ENCODE peak calls at places on chromosomes 11 and 22, in four cellular contexts. D is SK-N-SH, B is K562, T is H1. L is an unnamed sample.

GRCh38 chr22:31944700-31945477 is 554 bp downstream of the YWHAH start:
- DNase-seq in D (peak), B (peak), T (no peak), L (peak)

GRCh38 chr11:106695506-106695905 is 322.8 kb downstream of the GUCY1A2 start:
- DNase-seq in D (no peak), B (no peak), T (no peak), L (no peak)

GRCh38 chr11:66981976-66982578 is 7.0 kb downstream of the C11orf86 start:
- DNase-seq in D (peak), B (peak), T (no peak), L (no peak)

GRCh38 chr11:11034476-11034875 is 176.6 kb upstream of the ZBED5 start:
- DNase-seq in D (no peak), B (no peak), T (no peak), L (no peak)

GRCh38 chr11:68373189-68373809 is 60.9 kb downstream of the LRP5 start:
- DNase-seq in D (peak), B (no peak), T (no peak), L (no peak)

GRCh38 chr22:31122532-31123291 is at the start of gene INPP5J:
- DNase-seq in D (peak), B (no peak), T (no peak), L (peak)

GRCh38 chr22:30998329-30998728 is 29.3 kb downstream of the TUG1 start:
- DNase-seq in D (no peak), B (peak), T (no peak), L (no peak)

GRCh38 chr22:26990503-26991189 is 333.3 kb downstream of the MIAT start:
- DNase-seq in D (no peak), B (no peak), T (no peak), L (no peak)

GRCh38 chr11:46554205-46555162 is 39.3 kb downstream of the AMBRA1 start:
- DNase-seq in D (no peak), B (no peak), T (no peak), L (no peak)

GRCh38 chr11:93983542-93984204 is 37.5 kb upstream of the HEPHL1 start:
- DNase-seq in D (no peak), B (peak), T (no peak), L (no peak)

GRCh38 chr11:108609681-108610080 is 16.1 kb upstream of the EXPH5 start:
- DNase-seq in D (no peak), B (no peak), T (no peak), L (no peak)

GRCh38 chr11:65426839-65427690 is 4.5 kb downstream of the NEAT1 start:
- DNase-seq in D (no peak), B (peak), T (no peak), L (no peak)

GRCh38 chr11:108906826-108907225 is 242.0 kb downstream of the DDX10 start:
- DNase-seq in D (no peak), B (no peak), T (no peak), L (no peak)

GRCh38 chr11:69931060-69931910 is 112.1 kb upstream of the FGF3 start:
- DNase-seq in D (no peak), B (no peak), T (no peak), L (peak)

GRCh38 chr11:2775626-2776350 is 76.0 kb upstream of the KCNQ1OT1 start:
- DNase-seq in D (no peak), B (no peak), T (no peak), L (peak)

GRCh38 chr11:134026655-134027343 is 42.1 kb upstream of the JAM3 start:
- DNase-seq in D (peak), B (no peak), T (no peak), L (peak)

GRCh38 chr22:32446321-32446720 is 17.9 kb downstream of the BPIFC start:
- DNase-seq in D (no peak), B (no peak), T (no peak), L (no peak)

GRCh38 chr11:26632691-26633159 is 60.7 kb upstream of the MUC15 start:
- DNase-seq in D (no peak), B (no peak), T (no peak), L (no peak)

GRCh38 chr22:45948081-45948648 is 28.8 kb downstream of the WNT7B start:
- DNase-seq in D (peak), B (no peak), T (no peak), L (no peak)

GRCh38 chr11:843818-844692 is 1.4 kb downstream of the TSPAN4 start:
- DNase-seq in D (no peak), B (peak), T (peak), L (peak)

GRCh38 chr11:126231725-126232459 is 20.3 kb downstream of the FAM118B start:
- DNase-seq in D (no peak), B (no peak), T (no peak), L (no peak)

GRCh38 chr11:45324459-45324858 is 38.3 kb upstream of the SYT13 start:
- DNase-seq in D (no peak), B (no peak), T (no peak), L (no peak)

GRCh38 chr22:30823015-30823370 is 128.3 kb downstream of the OSBP2 start:
- DNase-seq in D (peak), B (peak), T (no peak), L (peak)

GRCh38 chr11:70655816-70656215 is 257.5 kb downstream of the CTTN start:
- DNase-seq in D (no peak), B (no peak), T (no peak), L (no peak)

GRCh38 chr22:19995611-19996339 is 20.8 kb downstream of the ARVCF start:
- DNase-seq in D (no peak), B (no peak), T (no peak), L (no peak)

GRCh38 chr22:26666035-26666338 is 8.6 kb downstream of the MIAT start:
- DNase-seq in D (no peak), B (no peak), T (no peak), L (no peak)

GRCh38 chr11:63614136-63614664 is at the start of gene PLAAT3:
- DNase-seq in D (peak), B (peak), T (peak), L (peak)

GRCh38 chr11:7892751-7893356 is 38.2 kb downstream of the OR10A6 start:
- DNase-seq in D (peak), B (peak), T (no peak), L (no peak)

GRCh38 chr11:80383655-80384054 is 942.8 kb upstream of the TENM4 start:
- DNase-seq in D (peak), B (no peak), T (no peak), L (no peak)

GRCh38 chr11:17021550-17021949 is 7.3 kb upstream of the PLEKHA7 start:
- DNase-seq in D (peak), B (no peak), T (no peak), L (peak)
- TF ChIP-seq TEAD4 in D (no peak), B (no peak), T (no peak), L (no peak)

GRCh38 chr22:43409046-43409445 is 2.8 kb upstream of the MPPED1 start:
- DNase-seq in D (no peak), B (no peak), T (no peak), L (no peak)
- TF ChIP-seq TEAD4 in D (no peak), B (no peak), T (no peak), L (no peak)

GRCh38 chr22:29511126-29511854 is 31.3 kb downstream of the NEFH start:
- DNase-seq in D (no peak), B (no peak), T (no peak), L (no peak)

GRCh38 chr22:29512031-29512430 is 32.0 kb downstream of the NEFH start:
- DNase-seq in D (no peak), B (no peak), T (no peak), L (no peak)

GRCh38 chr22:29509815-29510214 is 29.8 kb downstream of the NEFH start:
- DNase-seq in D (no peak), B (no peak), T (no peak), L (no peak)

GRCh38 chr22:29510542-29510941 is 30.5 kb downstream of the NEFH start:
- DNase-seq in D (no peak), B (no peak), T (no peak), L (no peak)

DNA sequence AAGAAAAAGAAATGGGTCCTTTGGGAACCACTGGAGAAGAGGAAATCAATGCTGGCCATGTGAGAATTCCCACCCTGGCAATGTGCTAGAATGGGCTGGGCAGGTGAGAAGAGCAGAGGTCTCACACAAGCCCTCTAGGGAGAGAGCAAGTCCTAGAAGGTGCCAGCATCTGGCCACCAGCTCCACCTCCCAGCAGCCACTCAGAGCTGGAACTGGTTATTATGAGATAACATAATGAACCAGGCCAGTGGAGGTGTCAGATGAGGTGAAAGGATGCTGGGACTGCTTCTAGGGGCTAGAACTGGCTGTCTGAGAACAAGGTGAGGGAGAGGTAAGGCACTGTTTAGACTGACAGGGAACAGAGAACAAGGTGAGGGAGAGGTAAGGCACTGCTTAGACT is 29.3 kb downstream of the NEFH start:
- DNase-seq in D (no peak), B (no peak), T (no peak), L (no peak)
- TF ChIP-seq TEAD4 in D (no peak), B (no peak), T (no peak), L (no peak)

DNA sequence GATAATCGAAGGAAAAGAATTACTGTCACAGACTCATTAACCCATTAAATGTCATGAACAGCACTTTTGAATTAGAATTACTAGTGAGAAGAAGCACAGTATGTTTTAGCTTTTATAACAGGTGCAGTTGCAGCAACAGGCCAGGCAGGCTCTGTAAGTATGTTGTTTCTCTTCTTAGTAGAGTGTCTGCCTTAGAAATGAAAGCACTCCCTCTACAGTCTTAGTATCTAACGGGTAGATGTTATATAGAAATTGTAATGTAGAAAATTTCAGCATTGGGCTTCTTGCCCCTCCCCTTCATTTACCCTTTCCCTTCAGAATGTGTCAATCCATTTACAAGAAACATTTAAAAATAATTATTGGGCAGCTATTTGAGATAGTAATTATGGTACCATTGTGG is 87.4 kb downstream of the HIPK3 start:
- DNase-seq in D (no peak), B (no peak), T (no peak), L (no peak)
- TF ChIP-seq TEAD4 in D (no peak), B (no peak), T (no peak), L (no peak)

GRCh38 chr22:39513791-39514190 is 6.6 kb upstream of the ATF4 start:
- DNase-seq in D (no peak), B (no peak), T (no peak), L (no peak)

GRCh38 chr22:39517470-39517869 is 2.9 kb upstream of the ATF4 start:
- DNase-seq in D (no peak), B (no peak), T (no peak), L (no peak)

GRCh38 chr22:39512026-39512425 is 8.3 kb upstream of the ATF4 start:
- DNase-seq in D (no peak), B (no peak), T (no peak), L (no peak)

GRCh38 chr22:39515266-39516050 is 4.9 kb upstream of the ATF4 start:
- DNase-seq in D (no peak), B (no peak), T (no peak), L (no peak)

DNA sequence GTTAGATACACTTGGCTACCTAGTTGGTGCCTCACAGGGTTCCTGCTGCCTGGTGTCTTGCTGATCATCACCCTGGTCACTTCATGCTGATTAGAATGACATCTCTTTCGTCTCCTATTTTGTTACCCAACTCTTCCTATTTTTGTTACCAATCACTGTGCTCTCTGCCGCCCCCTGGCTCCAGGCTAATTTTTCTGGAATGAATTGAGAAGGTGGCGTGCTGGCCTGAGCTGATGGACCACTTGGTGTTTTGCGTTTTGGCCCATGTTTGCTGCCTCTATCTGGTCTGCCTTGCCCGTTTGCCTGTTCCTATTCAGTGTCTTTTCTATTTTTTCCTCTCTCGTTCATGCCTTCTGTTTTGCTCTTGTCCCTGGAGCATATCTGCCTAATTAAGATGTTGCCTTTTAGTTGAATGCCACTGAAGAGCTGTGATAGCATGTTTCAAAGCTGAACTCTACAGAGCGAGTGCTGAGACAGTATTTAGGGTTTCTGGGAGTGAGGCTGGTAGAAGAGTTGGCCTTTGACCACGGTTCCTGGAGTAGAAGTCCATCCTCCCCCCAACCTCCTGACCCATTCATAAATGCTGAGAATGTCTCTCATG is 5.9 kb upstream of the ATF4 start:
- DNase-seq in D (peak), B (no peak), T (no peak), L (peak)
- TF ChIP-seq TEAD4 in D (no peak), B (no peak), T (no peak), L (no peak)

GRCh38 chr11:128310676-128311445 is 276.5 kb downstream of the ETS1 start:
- DNase-seq in D (no peak), B (no peak), T (no peak), L (no peak)

GRCh38 chr11:128308793-128309192 is 278.6 kb downstream of the ETS1 start:
- DNase-seq in D (no peak), B (no peak), T (no peak), L (no peak)

GRCh38 chr11:128311742-128312719 is 275.3 kb downstream of the ETS1 start:
- DNase-seq in D (no peak), B (no peak), T (no peak), L (no peak)

GRCh38 chr11:128313931-128314330 is 273.4 kb downstream of the ETS1 start:
- DNase-seq in D (no peak), B (no peak), T (no peak), L (no peak)

GRCh38 chr11:128310005-128310404 is 277.4 kb downstream of the ETS1 start:
- DNase-seq in D (no peak), B (no peak), T (no peak), L (no peak)
- TF ChIP-seq TEAD4 in D (no peak), B (no peak), T (no peak), L (no peak)

DNA sequence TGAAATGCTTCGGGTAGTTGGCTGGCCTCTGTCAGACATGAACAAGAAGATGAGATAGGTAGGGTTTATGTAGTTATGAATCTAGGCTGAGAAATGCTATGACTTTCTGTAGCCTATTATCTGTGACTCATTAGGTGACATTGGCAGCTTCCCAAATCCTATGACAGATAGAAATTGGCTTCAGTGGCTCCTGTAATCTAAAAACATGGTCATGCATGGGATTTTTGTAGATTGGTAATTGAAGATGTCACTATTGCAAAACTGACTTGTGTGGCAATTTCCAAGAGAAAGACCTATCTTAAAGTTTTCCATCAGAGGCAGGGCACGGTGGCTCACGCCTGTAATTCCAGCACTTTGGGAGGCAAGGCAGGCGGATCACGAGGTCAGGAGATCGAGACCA is 29.4 kb upstream of the GRIK4 start:
- DNase-seq in D (no peak), B (peak), T (no peak), L (no peak)
- TF ChIP-seq TEAD4 in D (no peak), B (no peak), T (no peak), L (no peak)

GRCh38 chr11:95093548-95093947 is 3.9 kb downstream of the ENDOD1 start:
- DNase-seq in D (no peak), B (no peak), T (no peak), L (no peak)

GRCh38 chr11:95089620-95090542 is at the start of gene ENDOD1:
- DNase-seq in D (peak), B (peak), T (no peak), L (peak)

GRCh38 chr11:95095858-95096587 is 6.4 kb downstream of the ENDOD1 start:
- DNase-seq in D (no peak), B (no peak), T (no peak), L (no peak)

GRCh38 chr11:95091663-95092062 is 2.0 kb downstream of the ENDOD1 start:
- DNase-seq in D (no peak), B (no peak), T (no peak), L (no peak)

GRCh38 chr11:95092549-95093324 is 3.1 kb downstream of the ENDOD1 start:
- DNase-seq in D (peak), B (peak), T (no peak), L (no peak)
- TF ChIP-seq TEAD4 in D (no peak), B (no peak), T (no peak), L (no peak)

L was measured in WTC11.